ENCODE peak calls at places on chromosomes 3 and 15, in nine cellular contexts. Z is adrenal gland, G is right lobe of liver, N is PC-3, P is GM23248, S is PC-9, V is uterus, M is keratinocyte, O is stomach. L is an unnamed sample. For H3K9me3, the result is how much of the 10 kb centered on the place peaks cover.

GRCh38 chr3:46867550-46867898 is 4.3 kb upstream of the MYL3 start:
- DNase-seq in Z (peak), G (peak), N (no peak), P (peak), S (no peak), V (peak), M (no peak), O (peak), L (no peak)

GRCh38 chr15:81284256-81285031 is 39.5 kb downstream of the STARD5 start:
- DNase-seq in Z (no peak), G (no peak), N (no peak), P (no peak), S (no peak), V (no peak), M (no peak), O (no peak), L (no peak)

GRCh38 chr3:128238100-128238459 is 84.8 kb downstream of the EEFSEC start:
- DNase-seq in Z (no peak), G (no peak), N (no peak), P (no peak), S (peak), V (no peak), M (no peak), O (no peak), L (no peak)

GRCh38 chr3:7305561-7305960 is 444.6 kb downstream of the GRM7 start:
- DNase-seq in Z (no peak), G (no peak), N (no peak), P (no peak), S (no peak), V (no peak), M (no peak), O (no peak), L (no peak)

GRCh38 chr15:22227961-22228762 is 147.8 kb downstream of the OR4M2 start:
- DNase-seq in Z (no peak), G (peak), N (no peak), P (no peak), S (no peak), V (no peak), M (no peak), O (no peak), L (no peak)

GRCh38 chr3:68880632-68881031 is 51.7 kb downstream of the TAFA4 start:
- DNase-seq in Z (no peak), G (no peak), N (no peak), P (no peak), S (no peak), V (no peak), M (no peak), O (no peak), L (no peak)

GRCh38 chr3:135966349-135966695 is 794 bp downstream of the PPP2R3A start:
- DNase-seq in Z (no peak), G (no peak), N (no peak), P (no peak), S (no peak), V (no peak), M (no peak), O (no peak), L (no peak)

GRCh38 chr3:190497809-190498208 is 16.1 kb upstream of the IL1RAP start:
- DNase-seq in Z (no peak), G (no peak), N (peak), P (no peak), S (no peak), V (no peak), M (no peak), O (no peak), L (no peak)

DNA sequence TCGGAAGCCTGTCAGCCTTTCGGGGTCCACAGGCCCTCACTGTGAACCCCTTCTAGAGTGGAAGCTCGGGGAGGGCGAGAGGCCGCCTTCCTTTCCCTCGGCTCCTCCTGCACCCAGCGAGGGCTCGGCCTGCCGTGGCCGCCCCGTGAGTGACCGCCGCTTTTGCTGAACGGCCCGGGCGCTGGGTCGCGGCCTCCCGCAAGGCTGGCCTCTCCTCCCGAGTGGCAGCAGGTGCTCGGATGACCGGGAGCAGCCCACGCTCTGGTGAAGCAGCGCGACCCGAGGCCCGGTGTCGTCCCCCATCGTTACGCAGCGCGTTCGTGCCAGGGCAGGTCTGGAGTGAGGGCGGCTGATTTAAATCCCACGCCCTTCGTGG is 53.8 kb downstream of the LRRK1 start:
- DNase-seq in Z (no peak), G (no peak), N (no peak), P (no peak), S (no peak), V (no peak), M (no peak), O (no peak), L (no peak)
- H3K4me3 ChIP-seq in Z (no peak), G (peak), N (no peak), P (no peak), S (no peak), V (no peak), M (no peak), O (peak), L (no peak)

DNA sequence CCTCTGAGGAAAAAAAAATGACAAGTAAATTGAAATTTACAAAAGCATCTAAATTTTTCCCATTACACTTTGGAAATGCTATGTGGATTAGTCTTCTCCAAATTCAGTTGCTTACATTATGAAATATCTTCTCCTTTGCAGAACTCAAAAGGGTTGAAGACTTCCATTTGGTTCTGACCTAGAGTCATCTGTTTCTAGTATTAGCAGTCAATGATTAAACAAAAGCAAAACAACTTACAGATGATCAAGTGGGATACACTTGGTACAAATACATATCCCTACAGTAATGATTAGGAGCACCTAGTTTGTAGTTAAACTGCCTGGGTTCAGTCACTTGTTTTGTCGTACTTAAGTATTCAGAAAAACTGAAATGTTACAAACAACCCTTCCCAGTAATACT is 136.2 kb downstream of the MBNL1 start:
- DNase-seq in Z (no peak), G (no peak), N (no peak), P (no peak), S (no peak), V (no peak), M (no peak), O (no peak), L (no peak)
- H3K27ac ChIP-seq in Z (no peak), G (no peak), N (no peak), P (peak), S (peak), V (peak), M (no peak), O (no peak), L (no peak)

GRCh38 chr3:242986-243706 is 46.6 kb downstream of the CHL1 start:
- DNase-seq in Z (no peak), G (no peak), N (peak), P (peak), S (no peak), V (no peak), M (no peak), O (no peak), L (no peak)
- H3K9me3 ChIP-seq in Z (under half), G (under half), N (under half), P (under half), S (under half), V (under half), M (under half), O (under half), L (under half)

DNA sequence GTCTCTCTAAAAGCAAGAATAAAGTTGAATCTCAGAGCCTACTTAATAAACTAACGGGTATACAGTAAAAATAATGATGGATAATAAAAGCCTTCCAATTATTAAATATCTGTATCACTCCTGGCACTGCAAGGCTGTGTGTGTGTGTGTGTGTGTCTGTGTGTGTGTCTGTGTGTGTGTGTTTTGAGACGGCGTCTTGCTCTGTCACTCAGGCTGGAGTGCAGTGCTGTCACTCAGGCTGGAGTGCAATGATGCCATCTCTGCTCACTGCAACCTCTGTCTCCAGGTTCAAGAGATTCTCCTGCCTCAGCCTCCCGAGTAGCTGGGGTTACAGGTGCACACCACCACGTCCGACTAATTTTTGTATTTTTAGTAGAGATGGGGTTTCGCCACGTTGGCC is 62.5 kb downstream of the TBL1XR1 start:
- DNase-seq in Z (no peak), G (no peak), N (no peak), P (no peak), S (no peak), V (no peak), M (no peak), O (no peak), L (no peak)
- H3K4me3 ChIP-seq in Z (no peak), G (no peak), N (no peak), P (no peak), S (no peak), V (no peak), M (no peak), O (no peak), L (no peak)

GRCh38 chr3:188557230-188557629 is 403.3 kb downstream of the LPP start:
- DNase-seq in Z (no peak), G (no peak), N (no peak), P (no peak), S (no peak), V (no peak), M (no peak), O (no peak), L (no peak)
- H3K27ac ChIP-seq in Z (no peak), G (no peak), N (no peak), P (no peak), S (no peak), V (no peak), M (no peak), O (no peak), L (no peak)

DNA sequence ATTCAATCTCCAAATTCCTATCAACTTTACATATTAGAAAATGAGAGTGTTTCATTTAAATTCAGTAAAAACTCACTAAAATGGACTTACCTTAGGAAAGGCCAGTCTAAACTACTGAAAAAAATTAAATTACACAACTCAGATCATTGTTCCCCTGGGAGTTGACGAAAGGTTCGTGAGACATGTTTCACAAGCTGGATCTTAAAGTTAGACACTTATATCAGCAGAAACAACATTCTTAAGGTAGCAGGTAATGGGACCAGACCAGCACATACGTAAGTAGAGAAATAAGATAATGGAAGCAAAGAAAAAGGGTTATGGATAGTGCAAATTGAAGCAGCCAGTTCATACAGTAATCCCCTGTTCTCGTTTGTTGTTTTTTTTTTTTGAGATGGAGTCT is 8.9 kb downstream of the RFX7 start:
- DNase-seq in Z (no peak), G (no peak), N (no peak), P (no peak), S (no peak), V (no peak), M (no peak), O (no peak), L (no peak)
- H3K9me3 ChIP-seq in Z (under half), G (under half), N (under half), P (under half), S (under half), V (under half), M (under half), O (under half), L (under half)

GRCh38 chr3:9136746-9137434 is 112.6 kb downstream of the SRGAP3 start:
- DNase-seq in Z (no peak), G (no peak), N (no peak), P (no peak), S (no peak), V (no peak), M (no peak), O (no peak), L (no peak)
- H3K4me3 ChIP-seq in Z (no peak), G (no peak), N (no peak), P (no peak), S (no peak), V (no peak), M (no peak), O (no peak), L (no peak)

GRCh38 chr15:74422370-74422722 is 11.4 kb downstream of the SEMA7A start:
- DNase-seq in Z (no peak), G (no peak), N (no peak), P (no peak), S (no peak), V (no peak), M (no peak), O (no peak), L (no peak)

GRCh38 chr15:74421302-74422245 is 12.2 kb downstream of the SEMA7A start:
- DNase-seq in Z (no peak), G (no peak), N (no peak), P (no peak), S (no peak), V (no peak), M (no peak), O (no peak), L (no peak)

GRCh38 chr15:74424901-74425528 is 8.7 kb downstream of the SEMA7A start:
- DNase-seq in Z (no peak), G (no peak), N (no peak), P (no peak), S (no peak), V (no peak), M (no peak), O (no peak), L (no peak)

GRCh38 chr15:74423443-74424257 is 10.1 kb downstream of the SEMA7A start:
- DNase-seq in Z (no peak), G (no peak), N (peak), P (peak), S (peak), V (no peak), M (no peak), O (no peak), L (no peak)

GRCh38 chr15:74422723-74423442 is 10.9 kb downstream of the SEMA7A start:
- DNase-seq in Z (no peak), G (no peak), N (peak), P (peak), S (peak), V (no peak), M (peak), O (no peak), L (peak)
- H3K27ac ChIP-seq in Z (peak), G (no peak), N (peak), P (peak), S (peak), V (peak), M (peak), O (no peak), L (peak)

GRCh38 chr15:25055356-25056068 is 100.7 kb downstream of the SNRPN start:
- DNase-seq in Z (no peak), G (no peak), N (no peak), P (no peak), S (no peak), V (peak), M (no peak), O (peak), L (no peak)

GRCh38 chr15:25052191-25052999 is 97.6 kb downstream of the SNRPN start:
- DNase-seq in Z (no peak), G (no peak), N (no peak), P (no peak), S (no peak), V (peak), M (no peak), O (peak), L (no peak)

GRCh38 chr15:25054943-25055342 is 100.2 kb downstream of the SNRPN start:
- DNase-seq in Z (no peak), G (no peak), N (no peak), P (no peak), S (no peak), V (no peak), M (no peak), O (no peak), L (no peak)

GRCh38 chr15:25053000-25053815 is 98.4 kb downstream of the SNRPN start:
- DNase-seq in Z (no peak), G (no peak), N (no peak), P (no peak), S (no peak), V (peak), M (no peak), O (peak), L (no peak)

DNA sequence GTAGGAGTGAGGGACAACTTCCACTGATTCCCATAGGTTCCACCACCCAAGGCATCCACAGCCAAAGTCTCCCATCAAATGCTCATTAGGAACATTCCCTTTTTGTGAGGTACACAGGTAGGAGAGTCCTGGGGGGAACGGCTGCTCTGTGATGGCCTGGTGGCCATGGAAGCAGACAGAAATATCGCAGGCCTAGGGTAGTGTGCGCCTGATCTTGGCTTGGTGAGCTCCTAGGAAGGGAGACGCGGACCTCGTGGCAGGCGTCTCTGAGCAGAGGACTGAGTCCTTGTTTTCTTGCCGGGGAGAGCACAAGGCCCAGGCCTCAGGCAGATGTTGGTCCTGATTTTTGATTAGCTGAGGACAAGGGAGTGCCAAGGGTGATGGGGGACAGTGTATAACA is 99.5 kb downstream of the SNRPN start:
- DNase-seq in Z (no peak), G (no peak), N (no peak), P (no peak), S (no peak), V (peak), M (no peak), O (peak), L (no peak)
- H3K9me3 ChIP-seq in Z (under half), G (under half), N (half or more), P (under half), S (under half), V (under half), M (half or more), O (half or more), L (half or more)

DNA sequence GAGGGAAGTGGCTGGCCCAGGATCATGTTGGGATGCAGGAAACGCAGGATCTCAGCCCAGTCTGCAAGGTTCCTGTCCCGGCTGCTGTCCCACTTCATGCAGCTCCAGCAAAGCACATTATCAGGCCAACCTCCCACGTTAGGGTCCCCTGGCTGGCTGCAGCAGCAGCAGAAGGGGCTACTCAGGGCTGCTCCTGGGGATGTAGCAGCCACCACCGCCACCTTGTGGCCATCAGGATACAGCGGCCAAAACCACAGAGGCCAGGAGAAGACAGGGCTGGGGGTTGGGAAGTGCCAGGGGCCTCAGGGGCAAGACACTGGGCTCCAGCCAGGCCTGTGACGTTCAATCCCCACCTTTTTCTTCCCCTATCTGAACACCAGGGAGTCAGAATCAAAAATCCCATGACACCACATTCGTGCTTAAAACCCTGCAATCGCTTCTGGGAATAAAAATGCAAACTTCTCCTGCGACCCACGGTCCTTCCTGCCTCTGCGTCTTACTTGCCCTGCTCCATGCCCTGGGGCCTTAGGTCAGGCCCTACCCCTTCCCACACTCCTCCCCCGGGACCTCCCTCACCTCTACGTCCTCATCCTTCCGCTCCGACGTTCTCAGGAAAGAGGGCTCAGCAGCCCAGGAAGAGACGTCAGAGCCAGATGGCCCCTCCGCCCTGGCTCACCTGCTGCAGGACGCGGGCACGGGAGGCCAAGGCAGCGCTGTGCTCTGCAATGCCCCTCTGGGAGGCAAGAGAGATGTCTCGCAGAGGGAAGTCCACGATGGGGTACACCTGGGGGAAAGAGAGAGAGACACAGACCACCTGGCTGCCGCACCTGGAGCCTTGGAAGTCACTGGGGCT is 21.5 kb downstream of the SSUH2 start:
- DNase-seq in Z (peak), G (peak), N (peak), P (peak), S (no peak), V (peak), M (no peak), O (peak), L (peak)
- H3K4me3 ChIP-seq in Z (no peak), G (no peak), N (no peak), P (no peak), S (no peak), V (no peak), M (peak), O (no peak), L (no peak)